ENCODE peak calls at places on chromosomes 1 and 21, in eight cellular contexts. G is HS-27A; M is NCI-H226; B is HuH-7; K is NCI-H1105 treated with DMSO at 0.1 percent for 48 hours; D is activated CD8-positive, alpha-beta memory T cell treated with anti-CD3 and anti-CD28 coated beads for 4 hours; Z is tibial artery; V is T-helper 22 cell. Y is an unnamed sample.

GRCh38 chr1:218874313-218874712 is 299.4 kb upstream of the LYPLAL1 start:
- DNase-seq in M (peak; percentile 69), Z (no peak), B (peak; percentile 18), V (no peak), K (no peak), G (no peak), D (no peak), Y (peak; percentile 93)

GRCh38 chr21:46207006-46207919 is 21.3 kb downstream of the LSS start:
- DNase-seq in V (no peak), G (no peak), Z (peak; percentile 6), B (no peak), D (no peak), K (no peak), M (no peak), Y (no peak)

GRCh38 chr1:155000475-155000724 is 2.2 kb upstream of the ZBTB7B start:
- DNase-seq in M (no peak), D (no peak), V (no peak), K (no peak), B (peak; percentile 54), G (no peak), Z (peak; percentile 49), Y (no peak)

GRCh38 chr1:22507582-22507981 is 55.7 kb upstream of the EPHA8 start:
- DNase-seq in B (no peak), K (peak; percentile 56), D (no peak), Z (no peak), G (no peak), V (no peak), M (no peak), Y (no peak)

GRCh38 chr1:5616366-5617178 is 375.7 kb downstream of the NPHP4 start:
- DNase-seq in M (no peak), B (no peak), D (no peak), G (no peak), K (no peak), V (no peak), Z (no peak), Y (no peak)

GRCh38 chr1:185920602-185921001 is 186.4 kb downstream of the HMCN1 start:
- DNase-seq in K (peak; percentile 88), Z (no peak), V (no peak), D (no peak), G (no peak), B (no peak), M (no peak), Y (no peak)

GRCh38 chr1:24191860-24192259 is 4.8 kb upstream of the IFNLR1 start:
- DNase-seq in K (no peak), M (peak; percentile 85), D (no peak), B (no peak), V (no peak), G (no peak), Z (no peak), Y (peak; percentile 46)

GRCh38 chr1:24941566-24941965 is 11.5 kb upstream of the RUNX3 start:
- DNase-seq in G (no peak), D (no peak), V (no peak), B (no peak), M (no peak), Z (no peak), K (no peak), Y (no peak)

GRCh38 chr21:19695796-19696195 is 1292.2 kb upstream of the TMPRSS15 start:
- DNase-seq in Z (no peak), M (no peak), G (no peak), B (no peak), D (no peak), K (no peak), V (no peak), Y (no peak)

GRCh38 chr1:81174811-81175476 is 625.8 kb upstream of the ADGRL2 start:
- DNase-seq in D (no peak), V (no peak), K (no peak), G (peak; percentile 74), M (peak; percentile 92), B (peak; percentile 14), Z (no peak), Y (no peak)

GRCh38 chr1:205588691-205589445 is 42.9 kb downstream of the ELK4 start:
- DNase-seq in K (no peak), G (no peak), M (no peak), V (no peak), D (no peak), B (peak; percentile 51), Z (no peak), Y (peak; percentile 51)

GRCh38 chr1:152110365-152110859 is 4.8 kb downstream of the TCHH start:
- DNase-seq in M (peak; percentile 59), B (no peak), G (peak; percentile 29), Z (no peak), D (no peak), K (peak; percentile 32), V (no peak), Y (peak; percentile 38)

GRCh38 chr1:157856538-157856937 is 14.9 kb upstream of the CD5L start:
- DNase-seq in Z (no peak), D (no peak), K (no peak), V (no peak), M (no peak), G (no peak), B (no peak), Y (no peak)

GRCh38 chr1:62295921-62296451 is 23.2 kb downstream of the KANK4 start:
- DNase-seq in B (no peak), K (no peak), V (no peak), D (no peak), Z (no peak), G (peak; percentile 27), M (peak; percentile 63), Y (peak; percentile 49)

GRCh38 chr1:7985851-7986612 is 24.5 kb downstream of the PARK7 start:
- DNase-seq in M (no peak), K (no peak), V (no peak), B (no peak), D (no peak), G (no peak), Z (no peak), Y (no peak)

GRCh38 chr1:241964550-241965241 is 7.1 kb downstream of the BECN2 start:
- DNase-seq in D (no peak), K (no peak), V (no peak), G (no peak), B (no peak), M (no peak), Z (peak; percentile 28), Y (peak; percentile 4)

GRCh38 chr21:44461438-44462089 is 6.3 kb downstream of the LRRC3 start:
- DNase-seq in V (no peak), Z (no peak), B (no peak), D (no peak), K (no peak), G (no peak), M (no peak), Y (no peak)

GRCh38 chr1:230308821-230309220 is 117.3 kb downstream of the PGBD5 start:
- DNase-seq in V (no peak), M (no peak), D (no peak), B (no peak), Z (no peak), G (no peak), K (no peak), Y (no peak)

GRCh38 chr21:46023126-46023985 is 41.8 kb downstream of the COL6A1 start:
- DNase-seq in V (no peak), B (no peak), M (no peak), G (no peak), K (no peak), D (no peak), Z (no peak), Y (peak; percentile 57)

GRCh38 chr1:91885716-91886506 is at the start of gene TGFBR3:
- DNase-seq in D (peak; percentile 62), Z (peak; percentile 93), B (peak; percentile 82), G (peak; percentile 74), K (peak; percentile 87), V (peak; percentile 74), M (peak; percentile 86), Y (peak; percentile 98)

GRCh38 chr1:59183918-59184317 is 113.0 kb upstream of the FGGY start:
- DNase-seq in D (no peak), Z (no peak), K (no peak), G (no peak), B (no peak), V (no peak), M (no peak), Y (no peak)

GRCh38 chr1:45924736-45925135 is 121.3 kb downstream of the MAST2 start:
- DNase-seq in D (no peak), B (no peak), V (no peak), K (no peak), G (no peak), M (peak; percentile 64), Z (no peak), Y (peak; percentile 59)

GRCh38 chr1:106194206-106194605 is 862.3 kb upstream of the PRMT6 start:
- DNase-seq in K (no peak), M (no peak), V (no peak), B (no peak), G (no peak), Z (no peak), D (no peak), Y (no peak)

GRCh38 chr1:12014141-12014981 is 4.9 kb upstream of the MIIP start:
- DNase-seq in G (no peak), B (peak; percentile 52), V (no peak), D (no peak), Z (no peak), M (no peak), K (no peak), Y (peak; percentile 27)

GRCh38 chr1:9275567-9276034 is 17.1 kb upstream of the SPSB1 start:
- DNase-seq in V (peak; percentile 41), D (peak; percentile 79), Z (peak; percentile 57), B (no peak), M (peak; percentile 40), K (no peak), G (peak; percentile 88), Y (peak; percentile 56)

GRCh38 chr1:62024690-62025089 is 170.0 kb upstream of the L1TD1 start:
- DNase-seq in K (no peak), B (no peak), V (no peak), G (no peak), Z (no peak), D (no peak), M (no peak), Y (no peak)

GRCh38 chr1:93076268-93076667 is 2.8 kb upstream of the MTF2 start:
- DNase-seq in D (no peak), G (no peak), M (no peak), Z (no peak), V (no peak), K (no peak), B (no peak), Y (no peak)

GRCh38 chr1:109547412-109548320 is 749 bp upstream of the GNAI3 start:
- DNase-seq in B (no peak), K (peak; percentile 14), D (no peak), M (no peak), G (peak; percentile 11), V (no peak), Z (no peak), Y (peak; percentile 38)

GRCh38 chr1:29670752-29671151 is 434.4 kb downstream of the PTPRU start:
- DNase-seq in M (no peak), V (no peak), B (no peak), K (no peak), Z (no peak), D (no peak), G (no peak), Y (no peak)

GRCh38 chr21:14543983-14544382 is 2.1 kb downstream of the SAMSN1 start:
- DNase-seq in B (no peak), Z (no peak), K (no peak), D (no peak), M (no peak), G (no peak), V (no peak), Y (no peak)

GRCh38 chr1:9573723-9574122 is 15.0 kb upstream of the TMEM201 start:
- DNase-seq in G (no peak), B (no peak), Z (no peak), M (no peak), K (no peak), V (no peak), D (no peak), Y (peak; percentile 55)

GRCh38 chr1:234368320-234369032 is 4.8 kb upstream of the COA6 start:
- DNase-seq in G (no peak), K (no peak), V (no peak), M (no peak), B (no peak), D (no peak), Z (no peak), Y (no peak)

GRCh38 chr1:155976062-155976912 is 2.1 kb downstream of the ARHGEF2 start:
- DNase-seq in D (peak; percentile 42), K (peak; percentile 89), Z (peak; percentile 78), G (no peak), B (no peak), M (peak; percentile 63), V (peak; percentile 52), Y (peak; percentile 69)

GRCh38 chr1:26535201-26535600 is 5.6 kb downstream of the RPS6KA1 start:
- DNase-seq in D (no peak), M (no peak), K (no peak), Z (no peak), B (no peak), V (no peak), G (no peak), Y (no peak)

Y was measured in cardiac fibroblast.